ENCODE peak calls at places on chromosomes 12 and 14, in seven cellular contexts. U is central memory CD4-positive, alpha-beta T cell; B is HS-27A; K is NCI-H748 treated with DMSO at 0.1 percent for 48 hours; D is mammary epithelial cell; E is NCI-H510A treated with DMSO at 0.1 percent for 48 hours; V is KG1. I is an unnamed sample.

GRCh38 chr14:100445436-100446088 is 122.4 kb downstream of the SLC25A47 start:
- DNase-seq in B (no peak), K (no peak), D (peak), V (no peak), U (no peak), E (no peak), I (no peak)

GRCh38 chr12:103495783-103496456 is at the start of gene C12orf42:
- DNase-seq in U (peak), K (peak), D (peak), B (no peak), E (peak), V (no peak), I (peak)

GRCh38 chr12:103493199-103493598 is 2.6 kb downstream of the C12orf42 start:
- DNase-seq in B (no peak), D (peak), V (no peak), U (no peak), E (no peak), K (no peak), I (no peak)

GRCh38 chr12:105365231-105365630 is 34.7 kb downstream of the C12orf75 start:
- DNase-seq in V (no peak), K (no peak), E (no peak), B (no peak), D (no peak), U (no peak), I (no peak)

GRCh38 chr12:49232940-49233841 is 31.7 kb upstream of the TUBA1C start:
- DNase-seq in U (no peak), E (peak), D (no peak), V (no peak), K (peak), B (no peak), I (no peak)

GRCh38 chr12:67430708-67431335 is 161.7 kb downstream of the CAND1 start:
- DNase-seq in U (no peak), E (no peak), D (no peak), K (no peak), B (no peak), V (no peak), I (no peak)

GRCh38 chr12:72612171-72612570 is 340.0 kb downstream of the TRHDE start:
- DNase-seq in V (no peak), E (peak), U (no peak), K (no peak), B (no peak), D (no peak), I (no peak)

GRCh38 chr12:58067610-58068387 is 126.4 kb downstream of the ATP23 start:
- DNase-seq in B (peak), E (no peak), K (no peak), U (no peak), D (peak), V (no peak), I (no peak)

GRCh38 chr14:93970967-93971634 is 5.3 kb downstream of the ASB2 start:
- DNase-seq in V (no peak), K (no peak), U (peak), E (no peak), B (no peak), D (no peak), I (peak)

GRCh38 chr12:132154941-132155770 is 10.9 kb downstream of the NOC4L start:
- DNase-seq in D (no peak), E (no peak), V (no peak), B (no peak), K (no peak), U (no peak), I (no peak)

I was measured in immature natural killer cell.